ENCODE peak calls at places on chromosomes 5 and 9, in seven cellular contexts. G, Z, F, D, X, Q and I are unnamed samples.

GRCh38 chr9:113331780-113332179 is 8.3 kb downstream of the WDR31 start:
- DNase-seq in G (no peak), Z (no peak), F (no peak), D (no peak), X (no peak), Q (no peak), I (no peak)

GRCh38 chr9:136927343-136928261 is 16.9 kb downstream of the FBXW5 start:
- DNase-seq in G (no peak), Z (no peak), F (no peak), D (no peak), X (no peak), Q (no peak), I (no peak)

GRCh38 chr5:152622628-152623027 is 217.5 kb upstream of the NMUR2 start:
- DNase-seq in G (no peak), Z (no peak), F (no peak), D (no peak), X (no peak), Q (no peak), I (no peak)

GRCh38 chr9:92094655-92095054 is 20.6 kb downstream of the SPTLC1 start:
- DNase-seq in G (no peak), Z (no peak), F (no peak), D (peak; percentile 64), X (no peak), Q (no peak), I (no peak)

GRCh38 chr5:151471276-151471675 is 23.9 kb downstream of the SLC36A1 start:
- DNase-seq in G (no peak), Z (no peak), F (no peak), D (no peak), X (no peak), Q (no peak), I (no peak)

GRCh38 chr5:151130922-151131891 is 26.4 kb downstream of the ANXA6 start:
- DNase-seq in G (no peak), Z (no peak), F (no peak), D (no peak), X (no peak), Q (no peak), I (no peak)

GRCh38 chr5:114362977-114363721 is 1.3 kb downstream of the KCNN2 start:
- DNase-seq in G (peak; percentile 30), Z (no peak), F (no peak), D (no peak), X (no peak), Q (no peak), I (no peak)

GRCh38 chr5:150253416-150254208 is 36.0 kb downstream of the CAMK2A start:
- DNase-seq in G (no peak), Z (no peak), F (no peak), D (no peak), X (no peak), Q (no peak), I (no peak)

GRCh38 chr5:146630467-146630866 is 114.5 kb upstream of the GPR151 start:
- DNase-seq in G (no peak), Z (no peak), F (no peak), D (no peak), X (no peak), Q (no peak), I (no peak)

GRCh38 chr5:76794871-76795270 is 24.0 kb upstream of the F2RL1 start:
- DNase-seq in G (no peak), Z (no peak), F (no peak), D (no peak), X (no peak), Q (no peak), I (no peak)

GRCh38 chr5:57327934-57328333 is 154.1 kb downstream of the GPBP1 start:
- DNase-seq in G (no peak), Z (no peak), F (no peak), D (no peak), X (no peak), Q (no peak), I (no peak)

GRCh38 chr5:76040806-76041205 is 42.4 kb upstream of the SV2C start:
- DNase-seq in G (peak; percentile 41), Z (no peak), F (no peak), D (no peak), X (no peak), Q (no peak), I (no peak)

GRCh38 chr9:99180199-99180598 is 41.5 kb downstream of the ALG2 start:
- DNase-seq in G (no peak), Z (no peak), F (no peak), D (no peak), X (no peak), Q (no peak), I (no peak)

GRCh38 chr5:136054133-136054996 is 25.6 kb downstream of the TGFBI start:
- DNase-seq in G (no peak), Z (no peak), F (no peak), D (no peak), X (no peak), Q (no peak), I (no peak)

GRCh38 chr9:127479507-127480081 is 28.3 kb downstream of the LRSAM1 start:
- DNase-seq in G (no peak), Z (no peak), F (no peak), D (no peak), X (no peak), Q (no peak), I (no peak)